ENCODE peak calls at places on chromosomes 2 and 18, in eight cellular contexts. V is pons; J is NCI-H460; I is adrenal gland; A is neural crest cell; K is CD8-positive, alpha-beta T cell; T is naive thymus-derived CD8-positive, alpha-beta T cell; Z is sciatic nerve. Y is an unnamed sample.

GRCh38 chr2:128734521-128735295 is 416.0 kb upstream of the HS6ST1 start:
- DNase-seq in A (no peak), I (peak; percentile 51), Z (no peak), T (no peak), V (peak; percentile 26), K (no peak), J (no peak), Y (no peak)

GRCh38 chr18:1050012-1050657 is 145.5 kb downstream of the ADCYAP1 start:
- DNase-seq in T (no peak), Z (no peak), V (no peak), A (no peak), J (no peak), K (no peak), I (no peak), Y (no peak)

GRCh38 chr18:3688682-3689081 is 238.7 kb downstream of the TGIF1 start:
- DNase-seq in I (no peak), A (no peak), K (no peak), T (no peak), Z (no peak), V (no peak), J (no peak), Y (peak; percentile 64)

GRCh38 chr2:8225257-8225656 is 456.6 kb upstream of the ID2 start:
- DNase-seq in T (no peak), V (no peak), K (no peak), I (no peak), A (no peak), Z (no peak), J (no peak), Y (no peak)

GRCh38 chr2:196195302-196195701 is 23.9 kb upstream of the STK17B start:
- DNase-seq in V (no peak), I (no peak), J (no peak), T (no peak), Z (no peak), A (no peak), K (no peak), Y (no peak)

GRCh38 chr2:85537600-85538506 is 1.1 kb upstream of the MAT2A start:
- DNase-seq in Z (peak; percentile 78), K (peak; percentile 61), T (peak; percentile 25), I (peak; percentile 74), J (no peak), V (peak; percentile 71), A (peak; percentile 52), Y (peak; percentile 66)

GRCh38 chr2:199977984-199978415 is 22.6 kb downstream of the MAIP1 start:
- DNase-seq in K (no peak), Z (no peak), V (no peak), J (no peak), T (no peak), A (no peak), I (no peak), Y (no peak)

GRCh38 chr2:37892436-37893114 is 32.5 kb upstream of the RMDN2 start:
- DNase-seq in Z (no peak), K (no peak), T (no peak), I (no peak), V (peak; percentile 37), A (no peak), J (no peak), Y (no peak)

GRCh38 chr2:217807753-217808152 is 195.0 kb downstream of the TNS1 start:
- DNase-seq in Z (no peak), A (no peak), I (no peak), V (no peak), K (no peak), T (no peak), J (no peak), Y (no peak)

GRCh38 chr18:36158261-36158867 is 28.7 kb downstream of the ELP2 start:
- DNase-seq in T (no peak), Z (no peak), I (no peak), K (no peak), J (no peak), A (no peak), V (no peak), Y (no peak)

GRCh38 chr18:32072321-32072720 is 19.4 kb upstream of the RNF138 start:
- DNase-seq in A (no peak), V (peak; percentile 46), T (no peak), I (no peak), Z (no peak), K (no peak), J (no peak), Y (no peak)

GRCh38 chr2:162524192-162524591 is 180.3 kb downstream of the GCA start:
- DNase-seq in V (no peak), T (no peak), K (no peak), A (no peak), I (peak; percentile 13), J (no peak), Z (no peak), Y (no peak)

GRCh38 chr2:181823405-181823804 is 68.1 kb upstream of the ITPRID2 start:
- DNase-seq in K (no peak), Z (no peak), I (no peak), V (no peak), J (no peak), T (no peak), A (no peak), Y (no peak)

GRCh38 chr2:192072261-192072660 is 122.5 kb downstream of the TMEFF2 start:
- DNase-seq in I (no peak), T (no peak), Z (no peak), V (no peak), J (no peak), K (no peak), A (no peak), Y (no peak)

GRCh38 chr2:165245081-165245480 is 5.9 kb downstream of the SCN2A start:
- DNase-seq in Z (no peak), J (no peak), K (no peak), I (no peak), V (no peak), A (no peak), T (no peak), Y (no peak)

GRCh38 chr18:55737266-55737665 is 149.3 kb upstream of the TCF4 start:
- DNase-seq in J (no peak), T (no peak), I (no peak), K (no peak), V (no peak), Z (no peak), A (no peak), Y (no peak)

GRCh38 chr18:78543201-78543725 is 436.4 kb upstream of the SALL3 start:
- DNase-seq in V (no peak), K (peak; percentile 25), Z (no peak), J (no peak), A (no peak), I (no peak), T (no peak), Y (no peak)

GRCh38 chr18:657998-658946 is 819 bp downstream of the TYMS start:
- DNase-seq in A (peak; percentile 88), T (peak; percentile 21), V (peak; percentile 86), Z (peak; percentile 87), J (peak; percentile 83), K (no peak), I (peak; percentile 82), Y (peak; percentile 65)

GRCh38 chr2:28691774-28692281 is 59.8 kb upstream of the PPP1CB start:
- DNase-seq in I (peak; percentile 44), V (no peak), T (no peak), A (peak; percentile 25), K (no peak), Z (no peak), J (no peak), Y (peak; percentile 45)

GRCh38 chr18:48396561-48396960 is 12.6 kb downstream of the ZBTB7C start:
- DNase-seq in I (no peak), K (no peak), A (no peak), J (no peak), T (no peak), Z (no peak), V (no peak), Y (no peak)

GRCh38 chr18:25866331-25866730 is 224.1 kb downstream of the SS18 start:
- DNase-seq in K (no peak), T (no peak), Z (no peak), A (no peak), V (no peak), I (no peak), J (no peak), Y (no peak)

GRCh38 chr2:54059504-54059903 is 55.9 kb upstream of the ACYP2 start:
- DNase-seq in T (no peak), A (no peak), I (no peak), Z (no peak), J (no peak), V (no peak), K (no peak), Y (no peak)

GRCh38 chr2:199456383-199457146 is 1.2 kb downstream of the SATB2 start:
- DNase-seq in J (no peak), Z (no peak), A (no peak), K (no peak), T (no peak), I (no peak), V (no peak), Y (no peak)

GRCh38 chr18:60554961-60555360 is 182.4 kb upstream of the MC4R start:
- DNase-seq in Z (no peak), V (no peak), T (no peak), A (no peak), I (no peak), K (no peak), J (no peak), Y (no peak)

GRCh38 chr2:167582619-167583018 is 664.8 kb downstream of the STK39 start:
- DNase-seq in T (no peak), I (no peak), J (no peak), V (no peak), A (no peak), K (no peak), Z (no peak), Y (no peak)

GRCh38 chr18:9215221-9215933 is 78.8 kb downstream of the ANKRD12 start:
- DNase-seq in K (no peak), V (no peak), Z (no peak), J (no peak), T (no peak), A (no peak), I (no peak), Y (no peak)

GRCh38 chr2:69087211-69087911 is 74.4 kb downstream of the ANTXR1 start:
- DNase-seq in A (no peak), K (no peak), Z (no peak), V (no peak), T (no peak), J (no peak), I (no peak), Y (no peak)

GRCh38 chr18:22640281-22640842 is 222.6 kb upstream of the CTAGE1 start:
- DNase-seq in K (no peak), I (peak; percentile 36), A (no peak), V (no peak), Z (no peak), T (no peak), J (no peak), Y (no peak)

GRCh38 chr2:240919786-240920782 is 13.9 kb downstream of the CROCC2 start:
- DNase-seq in V (no peak), Z (peak; percentile 58), T (peak; percentile 15), J (no peak), I (no peak), A (no peak), K (peak; percentile 39), Y (no peak)

GRCh38 chr2:200447139-200447855 is 62.6 kb downstream of the KCTD18 start:
- DNase-seq in T (no peak), I (no peak), K (no peak), J (no peak), A (no peak), Z (no peak), V (no peak), Y (no peak)

Y was measured in retinal pigment epithelial cell.